ENCODE peak calls at places on chromosomes 12 and 14, in eight cellular contexts. V is astrocyte of the cerebellum, I is cardiac fibroblast, Q is thoracic aorta, C is hepatocyte, W is tibial artery, M is heart right ventricle, S is left ventricle myocardium inferior. N is an unnamed sample.

GRCh38 chr14:35532783-35533356 is 1.1 kb upstream of the INSM2 start:
- DNase-seq in V (no peak), I (peak; percentile 21), Q (no peak), C (no peak), W (no peak), M (no peak), S (no peak), N (no peak)

GRCh38 chr12:14567311-14568195 is at the start of gene PLBD1:
- DNase-seq in V (no peak), I (peak; percentile 30), Q (peak; percentile 6), C (peak; percentile 67), W (peak; percentile 76), M (peak; percentile 81), S (peak; percentile 81), N (no peak)

GRCh38 chr14:73680821-73681220 is 33.4 kb downstream of the PNMA1 start:
- DNase-seq in V (no peak), I (no peak), Q (no peak), C (no peak), W (no peak), M (no peak), S (no peak), N (no peak)

GRCh38 chr12:51372021-51372420 is 19.2 kb downstream of the GALNT6 start:
- DNase-seq in V (peak; percentile 12), I (no peak), Q (no peak), C (no peak), W (no peak), M (no peak), S (no peak), N (no peak)

GRCh38 chr12:124411291-124411878 is 116.5 kb downstream of the RFLNA start:
- DNase-seq in V (peak; percentile 72), I (peak; percentile 97), Q (no peak), C (peak; percentile 72), W (peak; percentile 91), M (no peak), S (no peak), N (no peak)

GRCh38 chr12:46401703-46402102 is 29.1 kb upstream of the SLC38A2 start:
- DNase-seq in V (no peak), I (peak; percentile 52), Q (no peak), C (peak; percentile 41), W (peak; percentile 77), M (peak; percentile 31), S (peak; percentile 37), N (no peak)

GRCh38 chr14:99996951-99997571 is 68.2 kb upstream of the EVL start:
- DNase-seq in V (no peak), I (peak; percentile 53), Q (no peak), C (no peak), W (no peak), M (no peak), S (no peak), N (no peak)

GRCh38 chr12:114917307-114917706 is 233.3 kb upstream of the TBX3 start:
- DNase-seq in V (no peak), I (no peak), Q (no peak), C (no peak), W (no peak), M (no peak), S (no peak), N (no peak)

GRCh38 chr12:115866909-115867525 is 410.5 kb downstream of the MED13L start:
- DNase-seq in V (no peak), I (peak; percentile 2), Q (no peak), C (no peak), W (no peak), M (no peak), S (no peak), N (peak; percentile 54)

DNA sequence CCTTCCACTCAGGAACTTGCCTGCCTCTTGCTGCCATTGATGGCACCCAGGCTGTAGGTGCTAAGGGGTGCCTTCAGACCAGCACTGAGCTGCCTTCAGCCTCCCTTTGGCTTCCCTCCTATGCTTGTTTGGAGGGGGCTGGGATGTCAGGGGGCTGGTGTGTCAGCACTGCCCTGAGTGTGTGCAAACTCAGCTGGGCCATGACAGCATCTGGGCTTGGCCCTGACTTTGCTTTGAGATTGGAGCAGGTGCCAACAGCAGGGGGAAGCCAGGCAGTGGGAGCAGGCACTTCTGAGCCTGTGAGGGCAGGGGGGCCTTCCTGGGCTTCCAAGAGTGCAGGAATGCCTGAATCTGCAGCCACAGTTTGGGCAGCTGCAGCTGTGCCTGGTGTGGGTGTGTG is 56.9 kb downstream of the ATP23 start:
- DNase-seq in V (no peak), I (no peak), Q (no peak), C (no peak), W (no peak), M (no peak), S (no peak), N (no peak)
- H3K4me3 ChIP-seq in V (no peak overlapping the region), I (no peak overlapping the region), Q (no peak overlapping the region), C (no peak overlapping the region), W (no peak overlapping the region), M (no peak overlapping the region), S (no peak overlapping the region), N (no peak overlapping the region)

GRCh38 chr12:68001486-68002466 is 12.5 kb downstream of the IFNG-AS1 start:
- DNase-seq in V (no peak), I (peak; percentile 52), Q (no peak), C (peak; percentile 23), W (no peak), M (no peak), S (no peak), N (no peak)

GRCh38 chr12:67999244-67999643 is 10.0 kb downstream of the IFNG-AS1 start:
- DNase-seq in V (no peak), I (no peak), Q (no peak), C (no peak), W (no peak), M (no peak), S (no peak), N (no peak)

GRCh38 chr12:67996347-67996746 is 7.1 kb downstream of the IFNG-AS1 start:
- DNase-seq in V (no peak), I (no peak), Q (no peak), C (no peak), W (no peak), M (no peak), S (no peak), N (no peak)

GRCh38 chr12:67994046-67994445 is 4.8 kb downstream of the IFNG-AS1 start:
- DNase-seq in V (no peak), I (no peak), Q (no peak), C (no peak), W (no peak), M (no peak), S (no peak), N (no peak)

DNA sequence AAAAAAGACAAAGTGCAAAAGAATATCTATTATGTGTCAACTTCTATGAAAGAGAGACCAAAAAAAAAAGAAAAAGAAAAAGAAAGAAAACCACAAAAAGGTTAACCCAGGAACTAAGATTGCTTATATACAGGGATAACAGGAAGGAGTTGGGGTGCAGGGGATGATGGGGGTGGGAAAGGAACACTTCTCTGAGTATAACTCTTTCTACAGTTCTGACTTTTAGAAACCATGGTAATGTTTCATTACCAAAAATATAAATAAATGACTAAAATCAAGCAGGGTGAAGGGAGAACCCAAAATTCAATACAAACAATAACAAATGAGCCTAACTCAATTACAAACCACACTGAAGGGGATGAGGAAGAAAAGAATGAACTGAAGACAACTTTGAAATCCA is 9.1 kb downstream of the IFNG-AS1 start:
- DNase-seq in V (no peak), I (no peak), Q (no peak), C (no peak), W (no peak), M (no peak), S (no peak), N (no peak)
- TF ChIP-seq CTCF in V (no peak), I (no peak), Q (no peak), C (no peak), W (no peak), M (no peak), S (no peak), N (no peak)

GRCh38 chr12:102824218-102824835 is 92.7 kb downstream of the PAH start:
- DNase-seq in V (no peak), I (peak; percentile 13), Q (no peak), C (peak; percentile 83), W (no peak), M (peak; percentile 26), S (peak; percentile 22), N (no peak)
- H3K4me3 ChIP-seq in V (no peak overlapping the region), I (no peak overlapping the region), Q (no peak overlapping the region), C (no peak overlapping the region), W (no peak overlapping the region), M (no peak overlapping the region), S (no peak overlapping the region), N (no peak overlapping the region)

GRCh38 chr14:87014854-87015253 is 978.1 kb downstream of the GALC start:
- DNase-seq in V (no peak), I (no peak), Q (no peak), C (no peak), W (no peak), M (no peak), S (no peak), N (no peak)
- TF ChIP-seq CTCF in V (no peak), I (no peak), Q (no peak), C (no peak), W (no peak), M (no peak), S (no peak), N (peak; percentile 36)

DNA sequence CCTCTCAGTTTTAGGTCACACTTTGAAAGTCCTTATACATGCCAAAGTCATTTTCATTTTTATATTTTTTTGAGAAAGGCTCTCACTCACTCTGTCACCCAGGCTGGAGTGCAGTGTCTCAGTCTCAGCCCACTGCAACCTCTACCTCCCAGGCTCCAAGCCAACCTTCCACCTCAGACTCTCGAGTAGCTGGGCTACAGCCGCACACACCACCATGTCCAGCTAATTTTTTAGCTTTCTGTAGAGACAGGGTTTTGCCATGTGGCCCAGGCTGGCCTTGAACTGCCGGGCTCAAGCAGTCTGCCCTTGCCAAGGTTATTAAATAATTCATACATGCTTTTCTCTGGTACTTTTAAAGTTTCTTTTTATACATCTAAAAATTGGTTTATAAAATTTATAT is 166.0 kb downstream of the ERC1 start:
- DNase-seq in V (no peak), I (no peak), Q (no peak), C (no peak), W (no peak), M (no peak), S (no peak), N (no peak)
- H3K4me3 ChIP-seq in V (no peak overlapping the region), I (no peak overlapping the region), Q (no peak overlapping the region), C (no peak overlapping the region), W (no peak overlapping the region), M (no peak overlapping the region), S (no peak overlapping the region), N (no peak overlapping the region)

DNA sequence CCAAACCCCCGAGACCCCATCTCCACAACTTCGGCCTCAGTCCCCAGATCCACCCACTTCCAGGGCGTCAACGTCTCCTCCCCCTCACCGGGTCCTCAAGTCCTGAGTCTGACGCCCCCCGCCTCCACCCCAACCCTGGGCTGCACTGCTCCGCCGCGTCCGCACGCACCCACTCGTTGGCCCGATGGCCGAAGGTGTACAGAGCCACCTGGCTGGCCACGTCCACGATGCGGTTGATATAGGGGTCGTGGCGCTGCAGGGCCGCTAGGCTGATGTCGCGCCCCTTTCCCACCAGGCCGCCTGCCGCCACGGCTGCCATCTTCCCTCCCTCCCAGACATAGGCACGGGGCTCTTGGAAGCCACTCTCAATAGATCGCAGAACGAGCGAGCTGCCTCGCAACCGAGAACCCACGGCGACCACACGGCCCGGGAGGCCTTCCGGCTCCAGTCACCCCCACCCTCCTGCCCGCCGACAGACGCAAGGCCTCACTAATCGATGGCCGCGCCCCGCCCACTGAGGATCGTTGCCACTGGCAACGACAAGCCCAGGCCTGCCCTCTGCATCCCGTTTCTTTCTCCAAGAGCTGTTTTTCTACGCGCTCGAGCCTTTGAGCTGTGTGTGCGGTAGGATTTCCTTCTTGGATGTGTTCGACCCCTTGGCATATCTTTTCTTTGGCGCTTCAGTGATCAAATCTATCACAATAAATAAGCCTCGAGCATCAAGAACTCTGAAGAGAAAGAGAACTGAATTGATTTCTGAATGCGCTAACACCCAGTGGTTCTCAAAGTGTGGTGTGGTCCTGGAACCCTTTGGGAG is at the start of gene DCP1B:
- DNase-seq in V (peak; percentile 96), I (peak; percentile 97), Q (peak; percentile 88), C (peak; percentile 98), W (peak; percentile 99), M (peak; percentile 95), S (peak; percentile 95), N (peak; percentile 95)
- TF ChIP-seq CTCF in V (no peak), I (no peak), Q (no peak), C (no peak), W (peak; percentile 35), M (peak; percentile 10), S (no peak), N (no peak)

N was measured in LNCaP clone FGC.